ENCODE peak calls at places on chromosomes 12 and 14, in seven cellular contexts. U is MM.1S; Y is CD8-positive, alpha-beta T cell; W is T-helper 17 cell; F is mucosa of descending colon; K is CD8-positive, alpha-beta memory T cell; X is heart left ventricle. R is an unnamed sample.

GRCh38 chr14:71165121-71165574 is 257.9 kb downstream of the PCNX1 start:
- DNase-seq in U (no peak), Y (no peak), W (no peak), F (peak; percentile 81), K (no peak), X (no peak), R (peak; percentile 25)

GRCh38 chr12:23083267-23083666 is 458.3 kb downstream of the ETNK1 start:
- DNase-seq in U (no peak), Y (no peak), W (no peak), F (no peak), K (no peak), X (peak; percentile 27), R (no peak)

GRCh38 chr14:61462566-61463195 is 141.3 kb downstream of the PRKCH start:
- DNase-seq in U (no peak), Y (no peak), W (no peak), F (peak; percentile 44), K (no peak), X (no peak), R (peak; percentile 73)

GRCh38 chr12:102120886-102121285 is 903 bp downstream of the PARPBP start:
- DNase-seq in U (peak; percentile 14), Y (no peak), W (no peak), F (peak; percentile 13), K (no peak), X (no peak), R (peak; percentile 20)

GRCh38 chr14:100896369-100897060 is 7.0 kb downstream of the RTL1 start:
- DNase-seq in U (no peak), Y (no peak), W (no peak), F (no peak), K (no peak), X (no peak), R (no peak)

GRCh38 chr14:52081964-52082363 is 13.1 kb upstream of the NID2 start:
- DNase-seq in U (no peak), Y (no peak), W (no peak), F (no peak), K (no peak), X (no peak), R (no peak)

GRCh38 chr12:6177593-6178358 is 22.4 kb upstream of the CD9 start:
- DNase-seq in U (no peak), Y (no peak), W (no peak), F (no peak), K (no peak), X (no peak), R (no peak)

GRCh38 chr12:19198272-19198671 is 68.7 kb downstream of the PLEKHA5 start:
- DNase-seq in U (no peak), Y (no peak), W (no peak), F (no peak), K (no peak), X (no peak), R (peak; percentile 80)

GRCh38 chr14:104140463-104141331 is 2.3 kb downstream of the KIF26A start:
- DNase-seq in U (no peak), Y (no peak), W (peak; percentile 4), F (no peak), K (no peak), X (peak; percentile 12), R (no peak)

GRCh38 chr14:55881577-55882241 is 236.5 kb upstream of the PELI2 start:
- DNase-seq in U (no peak), Y (no peak), W (no peak), F (no peak), K (no peak), X (no peak), R (no peak)

GRCh38 chr14:52329678-52330376 is 15.7 kb downstream of the PTGER2 start:
- DNase-seq in U (no peak), Y (no peak), W (no peak), F (no peak), K (no peak), X (no peak), R (no peak)

GRCh38 chr14:35403085-35403396 is 1.5 kb downstream of the NFKBIA start:
- DNase-seq in U (no peak), Y (peak; percentile 29), W (no peak), F (peak; percentile 43), K (peak; percentile 31), X (peak; percentile 67), R (no peak)

GRCh38 chr12:105705765-105706164 is 375.3 kb downstream of the C12orf75 start:
- DNase-seq in U (peak; percentile 16), Y (no peak), W (no peak), F (peak; percentile 54), K (no peak), X (peak; percentile 40), R (peak; percentile 79)

GRCh38 chr14:103392106-103392505 is 6.9 kb downstream of the MARK3 start:
- DNase-seq in U (no peak), Y (no peak), W (no peak), F (no peak), K (no peak), X (no peak), R (no peak)

GRCh38 chr14:97155814-97156213 is 358.6 kb downstream of the VRK1 start:
- DNase-seq in U (no peak), Y (no peak), W (no peak), F (no peak), K (no peak), X (no peak), R (no peak)

GRCh38 chr14:80117876-80118275 is 93.4 kb downstream of the DIO2 start:
- DNase-seq in U (no peak), Y (no peak), W (no peak), F (no peak), K (no peak), X (no peak), R (no peak)

GRCh38 chr12:132367852-132368251 is 38.5 kb upstream of the GALNT9 start:
- DNase-seq in U (no peak), Y (no peak), W (no peak), F (no peak), K (no peak), X (no peak), R (no peak)

GRCh38 chr12:93300611-93301021 is 77.1 kb upstream of the NUDT4 start:
- DNase-seq in U (no peak), Y (no peak), W (no peak), F (no peak), K (no peak), X (no peak), R (no peak)

GRCh38 chr14:77083082-77083481 is 15.0 kb upstream of the CIPC start:
- DNase-seq in U (no peak), Y (no peak), W (no peak), F (no peak), K (no peak), X (no peak), R (no peak)

GRCh38 chr14:39175445-39176262 is 600 bp downstream of the PNN start:
- DNase-seq in U (no peak), Y (no peak), W (peak; percentile 28), F (no peak), K (peak; percentile 27), X (no peak), R (peak; percentile 59)

GRCh38 chr14:78764240-78764639 is 594.1 kb downstream of the NRXN3 start:
- DNase-seq in U (no peak), Y (no peak), W (no peak), F (no peak), K (no peak), X (no peak), R (peak; percentile 60)

GRCh38 chr12:59164991-59165718 is 244.9 kb upstream of the LRIG3 start:
- DNase-seq in U (peak; percentile 43), Y (no peak), W (no peak), F (peak; percentile 7), K (no peak), X (no peak), R (peak; percentile 79)

GRCh38 chr14:94548999-94549985 is 11.9 kb upstream of the SERPINA4 start:
- DNase-seq in U (peak; percentile 21), Y (peak; percentile 51), W (peak; percentile 24), F (peak; percentile 68), K (peak; percentile 27), X (peak; percentile 47), R (peak; percentile 83)

GRCh38 chr12:124004233-124004875 is 31.3 kb downstream of the ZNF664 start:
- DNase-seq in U (no peak), Y (no peak), W (no peak), F (no peak), K (no peak), X (no peak), R (peak; percentile 68)

GRCh38 chr12:67826148-67826547 is 163.1 kb upstream of the IFNG-AS1 start:
- DNase-seq in U (no peak), Y (no peak), W (no peak), F (no peak), K (no peak), X (no peak), R (no peak)

GRCh38 chr14:71324767-71325272 is 417.6 kb downstream of the PCNX1 start:
- DNase-seq in U (no peak), Y (peak; percentile 38), W (peak; percentile 14), F (peak; percentile 25), K (peak; percentile 50), X (no peak), R (peak; percentile 34)

GRCh38 chr14:22629357-22629756 is 14.8 kb downstream of the OR6J1 start:
- DNase-seq in U (no peak), Y (no peak), W (no peak), F (no peak), K (no peak), X (no peak), R (no peak)
- H3K9me3 ChIP-seq in U (no peaks in the 10 kb centered on the region), Y (no peaks in the 10 kb centered on the region), W (no peaks in the 10 kb centered on the region), F (no peaks in the 10 kb centered on the region), K (no peaks in the 10 kb centered on the region), X (no peaks in the 10 kb centered on the region), R (no peaks in the 10 kb centered on the region)

GRCh38 chr12:62285284-62285683 is 25.1 kb downstream of the USP15 start:
- DNase-seq in U (no peak), Y (no peak), W (no peak), F (no peak), K (no peak), X (no peak), R (no peak)
- H3K9me3 ChIP-seq in U (no peaks in the 10 kb centered on the region), Y (no peaks in the 10 kb centered on the region), W (no peaks in the 10 kb centered on the region), F (peaks cover 7% of the 10 kb centered on the region), K (peaks cover 4% of the 10 kb centered on the region), X (peaks cover 31% of the 10 kb centered on the region), R (peaks cover 6% of the 10 kb centered on the region)

GRCh38 chr14:106493962-106494823 is 967.8 kb downstream of the TMEM121 start:
- DNase-seq in U (no peak), Y (no peak), W (no peak), F (no peak), K (no peak), X (no peak), R (no peak)
- H3K9me3 ChIP-seq in U (no peaks in the 10 kb centered on the region), Y (no peaks in the 10 kb centered on the region), W (no peaks in the 10 kb centered on the region), F (no peaks in the 10 kb centered on the region), K (no peaks in the 10 kb centered on the region), X (peaks cover 11% of the 10 kb centered on the region), R (no peaks in the 10 kb centered on the region)

GRCh38 chr14:106207316-106207715 is 680.9 kb downstream of the TMEM121 start:
- DNase-seq in U (no peak), Y (no peak), W (no peak), F (no peak), K (no peak), X (no peak), R (no peak)

GRCh38 chr14:106211489-106211888 is 685.1 kb downstream of the TMEM121 start:
- DNase-seq in U (no peak), Y (no peak), W (no peak), F (no peak), K (no peak), X (no peak), R (no peak)

GRCh38 chr14:106208794-106209193 is 682.4 kb downstream of the TMEM121 start:
- DNase-seq in U (no peak), Y (no peak), W (no peak), F (no peak), K (no peak), X (no peak), R (no peak)

GRCh38 chr14:106210650-106211049 is 684.3 kb downstream of the TMEM121 start:
- DNase-seq in U (no peak), Y (no peak), W (no peak), F (peak; percentile 11), K (no peak), X (no peak), R (no peak)

GRCh38 chr14:106209745-106210144 is 683.4 kb downstream of the TMEM121 start:
- DNase-seq in U (no peak), Y (peak; percentile 56), W (peak; percentile 22), F (no peak), K (no peak), X (no peak), R (no peak)
- H3K9me3 ChIP-seq in U (no peaks in the 10 kb centered on the region), Y (no peaks in the 10 kb centered on the region), W (no peaks in the 10 kb centered on the region), F (no peaks in the 10 kb centered on the region), K (no peaks in the 10 kb centered on the region), X (no peaks in the 10 kb centered on the region), R (no peaks in the 10 kb centered on the region)